ENCODE peak calls at places on chromosomes 13 and 19, in four cellular contexts. A, T, H and Y are unnamed samples. For H3K9me3, the result is how much of the 10 kb centered on the place peaks cover.

GRCh38 chr19:54448037-54448773 is 794 bp upstream of the LENG8 start:
- DNase-seq in A (no peak), T (peak), H (peak), Y (peak)

GRCh38 chr19:39399684-39400465 is 6.8 kb upstream of the ZFP36 start:
- DNase-seq in A (no peak), T (no peak), H (no peak), Y (no peak)

GRCh38 chr19:22708983-22709382 is 74.9 kb downstream of the ZNF492 start:
- DNase-seq in A (no peak), T (no peak), H (no peak), Y (no peak)

GRCh38 chr13:37701306-37701705 is 102.7 kb upstream of the POSTN start:
- DNase-seq in A (no peak), T (no peak), H (no peak), Y (no peak)

GRCh38 chr19:46537136-46538097 is 41.8 kb upstream of the PNMA8B start:
- DNase-seq in A (peak), T (peak), H (peak), Y (peak)

GRCh38 chr13:104143760-104144406 is 1077.7 kb upstream of the SLC10A2 start:
- DNase-seq in A (no peak), T (peak), H (no peak), Y (no peak)

GRCh38 chr19:8988204-8988603 is 22.0 kb downstream of the MUC16 start:
- DNase-seq in A (peak), T (peak), H (no peak), Y (no peak)

GRCh38 chr19:34150558-34150957 is 21.7 kb upstream of the LSM14A start:
- DNase-seq in A (no peak), T (no peak), H (no peak), Y (no peak)

GRCh38 chr19:35204799-35205732 is 23.5 kb downstream of the FAM187B start:
- DNase-seq in A (no peak), T (peak), H (no peak), Y (peak)

GRCh38 chr13:24684600-24684998 is 4.4 kb downstream of the ATP12A start:
- DNase-seq in A (no peak), T (no peak), H (no peak), Y (no peak)

GRCh38 chr13:110575322-110576069 is 14.0 kb upstream of the RAB20 start:
- DNase-seq in A (peak), T (peak), H (peak), Y (no peak)

GRCh38 chr19:23971598-23971997 is 56.9 kb downstream of the ZNF726 start:
- DNase-seq in A (no peak), T (no peak), H (no peak), Y (no peak)
- H3K9me3 ChIP-seq in A (under half), T (half or more), H (under half), Y (under half)

GRCh38 chr19:2852598-2852997 is 11.3 kb downstream of the ZNF555 start:
- DNase-seq in A (no peak), T (no peak), H (no peak), Y (no peak)

GRCh38 chr19:2853015-2853606 is 11.8 kb downstream of the ZNF555 start:
- DNase-seq in A (no peak), T (no peak), H (no peak), Y (no peak)

GRCh38 chr19:2848625-2849024 is 7.3 kb downstream of the ZNF555 start:
- DNase-seq in A (no peak), T (no peak), H (no peak), Y (no peak)

GRCh38 chr19:2847507-2847906 is 6.2 kb downstream of the ZNF555 start:
- DNase-seq in A (no peak), T (no peak), H (no peak), Y (no peak)

DNA sequence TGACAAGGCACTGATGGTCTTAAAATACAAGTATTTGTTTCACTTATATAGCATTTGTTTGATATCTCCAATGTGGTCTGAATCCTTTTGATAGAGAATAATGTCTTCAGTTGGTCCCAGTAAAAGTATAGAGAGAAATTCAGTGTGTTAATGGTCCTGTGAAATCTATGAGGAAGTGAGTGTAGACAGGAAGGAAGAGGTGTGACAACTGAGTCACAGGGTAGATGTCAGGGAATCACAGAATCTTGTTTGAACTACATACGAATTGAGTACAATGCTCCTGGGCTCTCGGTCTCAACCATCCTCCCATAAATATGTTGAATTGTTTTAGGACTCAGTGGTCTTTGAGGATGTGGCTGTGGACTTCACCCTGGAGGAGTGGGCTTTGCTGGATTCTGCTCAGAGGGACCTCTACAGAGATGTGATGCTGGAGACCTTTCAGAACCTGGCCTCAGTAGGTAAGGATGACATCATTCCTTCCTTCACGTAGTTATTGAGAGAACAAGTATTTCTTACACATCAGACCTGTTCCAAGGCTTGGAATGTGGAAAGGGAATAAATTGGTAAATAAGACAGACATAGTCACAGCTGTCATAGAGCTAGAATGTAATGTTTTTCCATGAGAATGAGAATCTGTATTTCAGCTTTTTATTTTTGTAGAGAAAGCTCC is 9.1 kb downstream of the ZNF555 start:
- DNase-seq in A (no peak), T (no peak), H (no peak), Y (no peak)
- H3K9me3 ChIP-seq in A (under half), T (half or more), H (half or more), Y (half or more)

GRCh38 chr19:2856457-2857055 is 10.6 kb upstream of the ZNF556 start:
- DNase-seq in A (no peak), T (no peak), H (no peak), Y (no peak)

GRCh38 chr19:2858864-2859263 is 8.3 kb upstream of the ZNF556 start:
- DNase-seq in A (no peak), T (no peak), H (no peak), Y (no peak)

DNA sequence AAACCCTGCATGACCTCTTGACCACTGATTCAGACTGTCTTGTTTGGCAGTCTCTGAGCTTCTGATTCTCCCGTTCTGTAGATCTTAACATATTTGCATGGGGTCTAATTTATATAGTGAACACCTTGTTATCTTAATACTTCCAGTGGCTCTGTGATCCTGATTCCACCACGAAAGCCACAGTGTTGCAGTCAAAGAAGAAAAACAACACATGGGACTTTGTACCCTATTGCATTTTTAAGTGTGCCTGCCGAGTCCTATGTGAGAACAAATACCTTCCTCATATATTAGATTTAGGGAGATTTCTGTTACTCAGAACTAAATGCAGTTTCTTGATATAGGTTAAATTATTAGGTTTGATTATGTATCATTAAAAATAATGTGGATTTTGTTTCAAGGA is 12.3 kb upstream of the ZNF556 start:
- DNase-seq in A (no peak), T (no peak), H (no peak), Y (no peak)
- H3K9me3 ChIP-seq in A (under half), T (half or more), H (half or more), Y (half or more)

GRCh38 chr19:53388904-53389303 is 6.0 kb upstream of the ZNF765 start:
- DNase-seq in A (no peak), T (no peak), H (no peak), Y (no peak)
- H3K9me3 ChIP-seq in A (under half), T (under half), H (under half), Y (under half)

DNA sequence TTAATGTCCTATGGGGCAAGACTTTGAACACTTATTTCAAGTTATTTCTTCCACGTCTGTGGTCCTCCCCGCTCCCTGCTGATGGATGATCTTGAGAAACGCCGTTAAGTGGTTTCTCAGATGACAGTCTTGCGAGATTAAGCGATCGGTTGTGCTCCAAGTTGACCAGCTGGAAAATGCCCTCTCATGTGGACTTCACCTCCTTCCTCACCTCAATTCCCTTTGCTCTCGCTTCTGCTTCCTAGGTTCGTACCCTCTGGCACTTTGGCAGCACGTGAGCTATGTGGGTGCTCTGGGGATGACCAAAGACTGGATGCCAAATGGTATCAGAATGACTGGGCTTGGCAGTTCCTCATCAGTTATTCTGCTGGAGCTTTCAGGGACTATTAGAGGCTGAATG is 480.0 kb downstream of the ZNF536 start:
- DNase-seq in A (no peak), T (no peak), H (no peak), Y (no peak)
- H3K9me3 ChIP-seq in A (under half), T (under half), H (under half), Y (under half)

GRCh38 chr13:51681037-51681678 is 96.9 kb downstream of the WDFY2 start:
- DNase-seq in A (no peak), T (no peak), H (no peak), Y (no peak)
- H3K9me3 ChIP-seq in A (under half), T (under half), H (under half), Y (under half)

DNA sequence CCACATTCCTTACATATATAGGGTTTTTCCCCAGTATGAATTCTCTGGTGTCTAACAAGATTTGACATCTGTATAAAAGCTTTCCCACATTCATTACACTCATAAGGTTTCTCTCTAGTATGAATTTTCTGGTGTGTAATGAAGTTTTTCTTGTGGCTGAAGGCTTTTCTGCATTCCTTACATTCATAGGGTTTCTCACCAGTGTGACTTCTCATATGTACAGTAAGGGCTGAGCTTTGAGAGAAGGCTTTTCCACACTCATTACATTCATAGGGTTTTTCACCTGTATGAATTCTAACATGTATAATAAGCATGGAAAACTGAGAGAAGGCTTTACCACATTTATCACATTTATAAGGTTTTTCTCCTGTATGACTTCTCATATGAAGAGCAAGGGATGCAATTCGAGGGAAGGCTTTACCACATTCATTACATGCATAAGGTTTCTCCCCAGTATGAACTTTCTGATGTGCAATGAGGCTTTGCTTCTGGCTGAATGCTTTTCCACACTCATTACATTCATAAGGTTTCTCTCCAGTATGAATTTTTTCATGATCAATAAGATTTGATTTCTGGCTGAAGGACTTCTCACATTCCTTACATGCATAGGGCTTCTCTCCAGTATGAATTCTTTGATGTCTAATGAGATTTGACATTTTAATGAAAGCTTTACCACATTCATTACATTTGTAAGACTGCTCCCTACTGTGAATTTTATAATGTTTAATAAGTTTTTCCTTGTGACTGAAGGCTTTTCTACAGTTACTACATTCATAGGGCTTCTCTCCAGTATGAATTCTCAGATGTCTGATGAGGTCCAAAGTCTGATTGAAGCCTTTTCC is 42.6 kb downstream of the ZNF527 start:
- DNase-seq in A (no peak), T (no peak), H (no peak), Y (no peak)
- H3K9me3 ChIP-seq in A (under half), T (under half), H (half or more), Y (half or more)